ENCODE peak calls at places on chromosomes 7 and 10, in seven cellular contexts. K, W, G, P, X, Y and D are unnamed samples.

GRCh38 chr10:36817898-36818297 is 307.5 kb upstream of the ANKRD30A start:
- DNase-seq in X (no peak), Y (no peak), G (no peak), P (no peak), K (no peak), W (no peak), D (no peak)

GRCh38 chr10:44301781-44302400 is 83.0 kb downstream of the CXCL12 start:
- DNase-seq in W (no peak), X (no peak), K (no peak), Y (no peak), P (peak; percentile 44), G (no peak), D (no peak)

GRCh38 chr7:68958571-68958970 is 639.7 kb upstream of the AUTS2 start:
- DNase-seq in G (no peak), W (no peak), P (no peak), X (no peak), K (no peak), Y (no peak), D (no peak)

GRCh38 chr7:4245135-4245865 is 436.8 kb upstream of the FOXK1 start:
- DNase-seq in Y (no peak), G (no peak), X (no peak), W (no peak), K (no peak), P (no peak), D (no peak)

GRCh38 chr7:27183682-27184341 is 1.2 kb downstream of the HOXA11 start:
- DNase-seq in K (no peak), X (no peak), W (no peak), P (peak; percentile 71), G (no peak), Y (no peak), D (no peak)

GRCh38 chr10:89404648-89405047 is 9.7 kb upstream of the IFIT5 start:
- DNase-seq in X (no peak), G (no peak), Y (no peak), K (no peak), W (no peak), P (no peak), D (no peak)

GRCh38 chr10:3887885-3888476 is 103.0 kb upstream of the KLF6 start:
- DNase-seq in W (no peak), P (peak; percentile 93), X (peak; percentile 46), K (no peak), Y (peak; percentile 20), G (peak; percentile 70), D (peak; percentile 89)

GRCh38 chr10:76550806-76551205 is 1086.8 kb downstream of the KCNMA1 start:
- DNase-seq in K (no peak), G (no peak), X (no peak), Y (no peak), P (no peak), W (no peak), D (no peak)

GRCh38 chr7:36315309-36315948 is 74.2 kb upstream of the ANLN start:
- DNase-seq in P (peak; percentile 39), G (no peak), K (no peak), X (no peak), W (no peak), Y (peak; percentile 34), D (no peak)

GRCh38 chr7:33379891-33380525 is 250.6 kb downstream of the BBS9 start:
- DNase-seq in Y (no peak), K (no peak), X (no peak), P (no peak), W (no peak), G (no peak), D (no peak)